ENCODE peak calls at places on chromosomes 16 and 17, in seven cellular contexts. F is mammary epithelial cell, Z is fibroblast of lung, Y is cardiac muscle cell, W is AG04450, E is PC-3, K is ovary. L is an unnamed sample.

GRCh38 chr16:22232277-22233049 is 26.4 kb downstream of the EEF2K start:
- DNase-seq in W (no peak), E (peak; percentile 89), F (peak; percentile 72), K (no peak), Y (no peak), Z (peak; percentile 75), L (peak; percentile 52)

GRCh38 chr17:35766903-35767510 is 6.3 kb downstream of the C17orf50 start:
- DNase-seq in K (no peak), Z (no peak), E (peak; percentile 61), F (peak; percentile 34), W (no peak), Y (peak; percentile 70), L (no peak)

GRCh38 chr16:48434653-48435318 is 49.6 kb upstream of the SIAH1 start:
- DNase-seq in Y (peak; percentile 79), K (no peak), W (no peak), Z (peak; percentile 11), E (no peak), F (no peak), L (no peak)

GRCh38 chr16:6643083-6643686 is 689.5 kb upstream of the RBFOX1 start:
- DNase-seq in Y (peak; percentile 58), W (peak; percentile 1), Z (peak; percentile 35), F (peak; percentile 41), E (peak; percentile 73), K (peak; percentile 26), L (no peak)

GRCh38 chr17:39928868-39929651 is 1.5 kb downstream of the LRRC3C start:
- DNase-seq in Z (peak; percentile 95), Y (peak; percentile 93), F (peak; percentile 92), E (peak; percentile 85), K (no peak), W (peak; percentile 77), L (peak; percentile 68)

GRCh38 chr17:6105608-6106007 is 35.4 kb downstream of the WSCD1 start:
- DNase-seq in W (no peak), F (no peak), E (no peak), Y (no peak), Z (no peak), K (no peak), L (no peak)

GRCh38 chr16:70693231-70693671 is 7.4 kb upstream of the MTSS2 start:
- DNase-seq in W (no peak), F (no peak), K (no peak), Z (no peak), E (no peak), Y (no peak), L (no peak)

GRCh38 chr16:89855986-89856385 is 17.4 kb upstream of the TCF25 start:
- DNase-seq in Y (no peak), Z (no peak), K (no peak), E (no peak), W (no peak), F (no peak), L (no peak)

GRCh38 chr17:73720187-73720834 is 76.1 kb upstream of the SDK2 start:
- DNase-seq in Z (no peak), K (no peak), F (no peak), E (no peak), W (no peak), Y (no peak), L (no peak)

GRCh38 chr17:3959295-3959899 is 4.8 kb downstream of the ATP2A3 start:
- DNase-seq in Y (peak; percentile 14), Z (peak; percentile 70), F (no peak), W (peak; percentile 43), K (no peak), E (peak; percentile 82), L (no peak)

GRCh38 chr17:50087246-50087911 is 7.8 kb upstream of the PDK2 start:
- DNase-seq in Y (peak; percentile 83), Z (peak; percentile 56), F (peak; percentile 46), E (peak; percentile 88), W (peak; percentile 48), K (peak; percentile 82), L (no peak)

GRCh38 chr17:67157732-67158639 is 87.0 kb downstream of the HELZ start:
- DNase-seq in W (no peak), Z (peak; percentile 22), E (peak; percentile 60), K (no peak), Y (peak; percentile 58), F (no peak), L (no peak)

GRCh38 chr16:12188674-12189249 is 212.2 kb downstream of the SNX29 start:
- DNase-seq in Z (peak; percentile 40), K (no peak), W (no peak), Y (no peak), F (peak; percentile 4), E (no peak), L (no peak)

GRCh38 chr17:55344514-55344997 is 77.1 kb downstream of the MMD start:
- DNase-seq in F (no peak), Y (no peak), Z (no peak), K (no peak), W (no peak), E (no peak), L (no peak)

GRCh38 chr16:55411231-55411630 is 67.8 kb upstream of the MMP2 start:
- DNase-seq in E (no peak), Y (no peak), K (no peak), W (no peak), Z (no peak), F (peak; percentile 67), L (no peak)

GRCh38 chr17:68682913-68683312 is 81.7 kb upstream of the FAM20A start:
- DNase-seq in F (no peak), E (no peak), W (no peak), Z (no peak), Y (no peak), K (no peak), L (no peak)

GRCh38 chr17:66711403-66711802 is 123.5 kb upstream of the CACNG5 start:
- DNase-seq in K (no peak), Y (no peak), E (no peak), W (no peak), F (no peak), Z (no peak), L (no peak)

GRCh38 chr16:3129137-3130131 is 5.4 kb upstream of the ZNF213 start:
- DNase-seq in W (peak; percentile 70), E (peak; percentile 74), K (peak; percentile 69), Z (peak; percentile 77), Y (peak; percentile 92), F (peak; percentile 73), L (no peak)

GRCh38 chr16:25222959-25223358 is 6.2 kb downstream of the AQP8 start:
- DNase-seq in F (no peak), W (no peak), Y (no peak), Z (no peak), E (no peak), K (no peak), L (no peak)

GRCh38 chr17:39563476-39563875 is 44.2 kb downstream of the NEUROD2 start:
- DNase-seq in Z (peak; percentile 23), F (no peak), K (no peak), E (no peak), W (no peak), Y (peak; percentile 64), L (no peak)

GRCh38 chr17:51045616-51046526 is 74.8 kb downstream of the SPAG9 start:
- DNase-seq in Z (peak; percentile 73), K (no peak), E (no peak), F (peak; percentile 35), Y (peak; percentile 29), W (no peak), L (no peak)

GRCh38 chr16:46826618-46827017 is 4.4 kb downstream of the C16orf87 start:
- DNase-seq in Y (no peak), Z (peak; percentile 43), E (no peak), K (no peak), F (no peak), W (peak; percentile 49), L (no peak)

GRCh38 chr17:58156839-58157803 is 8.9 kb downstream of the OR4D1 start:
- DNase-seq in K (no peak), F (peak; percentile 8), W (no peak), Z (peak; percentile 9), E (no peak), Y (peak; percentile 9), L (no peak)

GRCh38 chr17:14471052-14471451 is 170.2 kb downstream of the HS3ST3B1 start:
- DNase-seq in Y (peak; percentile 0), K (no peak), E (peak; percentile 90), Z (peak; percentile 43), W (peak; percentile 90), F (peak; percentile 21), L (peak; percentile 39)

GRCh38 chr16:85557976-85558589 is 55.0 kb upstream of the GSE1 start:
- DNase-seq in Y (no peak), Z (no peak), F (peak; percentile 40), W (no peak), E (peak; percentile 62), K (no peak), L (peak; percentile 33)

GRCh38 chr16:73743665-73744496 is 552.7 kb upstream of the PSMD7 start:
- DNase-seq in Y (no peak), F (no peak), K (no peak), W (no peak), E (no peak), Z (no peak), L (no peak)

DNA sequence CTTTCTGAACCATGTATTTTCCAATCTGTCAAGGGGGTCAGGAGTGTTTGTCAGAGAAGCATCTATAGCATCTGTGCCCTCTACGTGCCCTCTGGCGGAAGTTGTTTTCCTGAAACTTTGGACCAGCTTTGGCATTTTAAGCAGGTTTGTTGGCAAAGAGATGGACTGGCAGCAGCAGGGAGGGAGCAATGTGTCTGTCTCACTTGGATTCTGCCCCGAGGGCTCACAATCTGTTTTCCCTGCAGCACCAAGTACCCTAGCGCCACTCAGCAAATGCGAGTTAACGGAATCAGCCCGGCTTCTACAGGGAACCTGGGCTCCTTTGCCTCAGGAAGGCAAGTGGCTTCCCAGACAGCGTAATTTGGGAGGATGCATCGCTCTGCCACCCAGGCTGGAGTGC is 17.4 kb downstream of the DUSP14 start:
- DNase-seq in F (no peak), K (no peak), E (no peak), Y (no peak), W (no peak), Z (no peak), L (no peak)
- H3K27ac ChIP-seq in F (no peak overlapping the region), K (no peak overlapping the region), E (no peak overlapping the region), Y (peak overlapping the region; percentile 34), W (no peak overlapping the region), Z (no peak overlapping the region), L (no peak overlapping the region)

GRCh38 chr16:69253796-69254426 is 57.2 kb upstream of the VPS4A start:
- DNase-seq in Z (peak; percentile 34), W (no peak), E (no peak), Y (peak; percentile 31), F (no peak), K (no peak), L (no peak)
- H3K27ac ChIP-seq in Z (no peak overlapping the region), W (peak overlapping the region; percentile 31), E (no peak overlapping the region), Y (no peak overlapping the region), F (no peak overlapping the region), K (no peak overlapping the region), L (no peak overlapping the region)

GRCh38 chr16:17668411-17668810 is 197.7 kb upstream of the XYLT1 start:
- DNase-seq in Y (no peak), E (no peak), Z (no peak), W (no peak), F (no peak), K (no peak), L (no peak)
- H3K27ac ChIP-seq in Y (no peak overlapping the region), E (no peak overlapping the region), Z (no peak overlapping the region), W (no peak overlapping the region), F (no peak overlapping the region), K (no peak overlapping the region), L (no peak overlapping the region)

GRCh38 chr17:75350706-75351105 is 54.8 kb downstream of the GRB2 start:
- DNase-seq in W (no peak), K (no peak), F (no peak), Y (no peak), E (no peak), Z (no peak), L (no peak)
- H3K27ac ChIP-seq in W (no peak overlapping the region), K (no peak overlapping the region), F (no peak overlapping the region), Y (no peak overlapping the region), E (no peak overlapping the region), Z (no peak overlapping the region), L (no peak overlapping the region)